ENCODE peak calls at places on chromosomes 11 and 22, in seven cellular contexts. I is IMR-90, B is cardiac muscle cell, F is neural progenitor cell, X is fibroblast of the aortic adventitia, L is ovary, R is heart right ventricle. Y is an unnamed sample.
A peak's percentile ranks its signal among the peaks of the same experiment; 100 is the strongest.

GRCh38 chr22:44624689-44625420 is 77.1 kb upstream of the PRR5 start:
- DNase-seq in I (no peak), B (no peak), F (no peak), X (no peak), L (no peak), R (no peak), Y (no peak)

GRCh38 chr11:17012712-17013547 is 1.3 kb downstream of the PLEKHA7 start:
- DNase-seq in I (peak; percentile 52), B (peak; percentile 52), F (peak; percentile 78), X (peak; percentile 31), L (peak; percentile 63), R (peak; percentile 49), Y (no peak)

GRCh38 chr11:31326470-31327148 is 42.9 kb downstream of the DCDC1 start:
- DNase-seq in I (no peak), B (no peak), F (no peak), X (no peak), L (no peak), R (no peak), Y (no peak)

GRCh38 chr11:35484435-35484834 is 41.0 kb downstream of the PAMR1 start:
- DNase-seq in I (peak; percentile 85), B (peak; percentile 51), F (no peak), X (peak; percentile 80), L (no peak), R (no peak), Y (peak; percentile 77)

GRCh38 chr11:130511765-130512164 is 63.3 kb downstream of the ADAMTS15 start:
- DNase-seq in I (peak; percentile 29), B (no peak), F (no peak), X (no peak), L (no peak), R (no peak), Y (no peak)

GRCh38 chr22:25197335-25197734 is 2.3 kb upstream of the CRYBB3 start:
- DNase-seq in I (no peak), B (no peak), F (no peak), X (no peak), L (no peak), R (no peak), Y (no peak)

GRCh38 chr11:29282088-29282487 is 734.7 kb downstream of the KCNA4 start:
- DNase-seq in I (peak; percentile 99), B (peak; percentile 83), F (no peak), X (peak; percentile 92), L (no peak), R (no peak), Y (peak; percentile 88)

GRCh38 chr11:73453562-73453961 is 77.4 kb downstream of the RELT start:
- DNase-seq in I (peak; percentile 39), B (peak; percentile 83), F (no peak), X (peak; percentile 70), L (no peak), R (no peak), Y (peak; percentile 62)

GRCh38 chr11:123519055-123519796 is 89.2 kb downstream of the GRAMD1B start:
- DNase-seq in I (peak; percentile 27), B (peak; percentile 11), F (no peak), X (peak; percentile 40), L (peak; percentile 45), R (no peak), Y (peak; percentile 22)

GRCh38 chr22:28246392-28246791 is 327.3 kb upstream of the PITPNB start:
- DNase-seq in I (peak; percentile 72), B (peak; percentile 64), F (no peak), X (peak; percentile 75), L (no peak), R (no peak), Y (peak; percentile 96)

GRCh38 chr22:25076281-25076680 is 123.4 kb upstream of the CRYBB3 start:
- DNase-seq in I (no peak), B (no peak), F (no peak), X (no peak), L (no peak), R (no peak), Y (no peak)

GRCh38 chr11:126809514-126810289 is 190.9 kb downstream of the KIRREL3 start:
- DNase-seq in I (peak; percentile 38), B (no peak), F (no peak), X (no peak), L (no peak), R (no peak), Y (no peak)

GRCh38 chr11:125950696-125951645 is 5.1 kb downstream of the VSIG10L2 start:
- DNase-seq in I (peak; percentile 58), B (peak; percentile 86), F (no peak), X (peak; percentile 88), L (peak; percentile 86), R (peak; percentile 73), Y (peak; percentile 28)

GRCh38 chr11:64456509-64457320 is 97.8 kb downstream of the RPS6KA4 start:
- DNase-seq in I (no peak), B (no peak), F (no peak), X (no peak), L (no peak), R (no peak), Y (no peak)

GRCh38 chr11:76588455-76589325 is 81.9 kb downstream of the LRRC32 start:
- DNase-seq in I (peak; percentile 25), B (peak; percentile 80), F (no peak), X (peak; percentile 35), L (no peak), R (peak; percentile 77), Y (no peak)
- TF ChIP-seq CTCF in I (no peak), B (no peak), F (no peak), X (no peak), L (no peak), R (no peak), Y (no peak)

DNA sequence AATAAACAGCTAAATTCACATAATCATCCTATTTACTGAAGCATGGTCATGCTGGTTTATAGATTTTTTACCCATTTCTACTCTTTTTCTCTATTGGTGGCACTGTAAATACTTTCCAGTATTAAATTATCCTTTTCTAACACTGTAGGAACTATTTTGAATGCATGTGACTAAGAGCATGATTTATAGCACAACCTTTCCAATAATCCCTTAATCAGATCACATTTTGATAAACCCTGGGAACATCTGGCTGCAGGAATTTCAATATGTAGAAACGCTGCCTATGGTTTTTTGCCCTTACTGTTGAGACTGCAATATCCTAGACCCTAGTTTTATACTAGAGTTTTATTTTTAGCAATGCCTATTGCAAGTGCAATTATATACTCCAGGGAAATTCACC is 10.7 kb downstream of the RAG1 start:
- DNase-seq in I (no peak), B (no peak), F (no peak), X (peak; percentile 2), L (no peak), R (no peak), Y (no peak)
- H3K4me3 ChIP-seq in I (no peak overlapping the region), B (no peak overlapping the region), F (no peak overlapping the region), X (no peak overlapping the region), L (no peak overlapping the region), R (no peak overlapping the region), Y (no peak overlapping the region)

GRCh38 chr11:46983598-46983997 is 47.0 kb downstream of the CSTPP1 start:
- DNase-seq in I (no peak), B (no peak), F (no peak), X (no peak), L (no peak), R (no peak), Y (no peak)

GRCh38 chr11:46982797-46983452 is 46.4 kb downstream of the CSTPP1 start:
- DNase-seq in I (no peak), B (no peak), F (no peak), X (no peak), L (no peak), R (no peak), Y (no peak)

GRCh38 chr11:46991391-46991790 is 54.8 kb downstream of the CSTPP1 start:
- DNase-seq in I (no peak), B (no peak), F (peak; percentile 17), X (no peak), L (no peak), R (no peak), Y (no peak)

GRCh38 chr11:46984987-46985386 is 48.4 kb downstream of the CSTPP1 start:
- DNase-seq in I (peak; percentile 19), B (no peak), F (no peak), X (no peak), L (no peak), R (no peak), Y (no peak)

DNA sequence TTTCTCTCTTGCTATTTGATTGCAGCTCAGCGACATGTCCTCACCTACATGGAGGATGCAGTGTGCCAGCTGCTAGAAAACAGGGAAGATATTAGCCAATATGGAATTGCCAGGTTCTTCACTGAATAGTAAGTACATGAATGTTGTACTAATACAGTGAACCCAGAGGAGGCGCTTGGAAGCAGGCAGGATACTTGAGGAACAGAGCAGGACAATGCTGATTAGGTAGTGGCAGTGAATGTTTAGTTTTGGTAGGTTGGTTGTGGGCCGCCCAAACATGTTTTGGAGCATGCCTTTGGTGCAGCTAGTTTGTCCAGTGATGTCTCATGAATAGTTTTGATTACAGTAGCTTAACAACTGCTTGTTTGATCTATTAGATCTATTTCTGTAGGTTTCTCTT is 50.6 kb downstream of the CSTPP1 start:
- DNase-seq in I (no peak), B (no peak), F (peak; percentile 20), X (no peak), L (no peak), R (no peak), Y (no peak)
- TF ChIP-seq CTCF in I (no peak), B (no peak), F (peak; percentile 10), X (no peak), L (no peak), R (no peak), Y (no peak)

GRCh38 chr11:128716231-128716630 is 22.4 kb downstream of the FLI1 start:
- DNase-seq in I (no peak), B (no peak), F (no peak), X (no peak), L (no peak), R (no peak), Y (no peak)

GRCh38 chr11:128718064-128718463 is 24.2 kb downstream of the FLI1 start:
- DNase-seq in I (no peak), B (no peak), F (no peak), X (no peak), L (no peak), R (no peak), Y (no peak)

GRCh38 chr11:128717581-128717980 is 23.7 kb downstream of the FLI1 start:
- DNase-seq in I (no peak), B (no peak), F (no peak), X (no peak), L (no peak), R (no peak), Y (no peak)

GRCh38 chr11:128715691-128716153 is 21.9 kb downstream of the FLI1 start:
- DNase-seq in I (peak; percentile 40), B (peak; percentile 90), F (peak; percentile 14), X (peak; percentile 97), L (no peak), R (no peak), Y (peak; percentile 66)

GRCh38 chr11:128716661-128717210 is 22.9 kb downstream of the FLI1 start:
- DNase-seq in I (peak; percentile 62), B (peak; percentile 79), F (peak; percentile 27), X (peak; percentile 62), L (no peak), R (no peak), Y (no peak)
- H3K4me3 ChIP-seq in I (no peak overlapping the region), B (no peak overlapping the region), F (no peak overlapping the region), X (no peak overlapping the region), L (no peak overlapping the region), R (no peak overlapping the region), Y (no peak overlapping the region)

Y was measured in AG10803.